ENCODE peak calls at places on chromosomes 1 and 21, in five cellular contexts. One of them, this sample, is unnamed.

GRCh38 chr1:21651214-21652042 is 17.7 kb downstream of the RAP1GAP start:
- DNase-seq in A549: peak; percentile 30
- DNase-seq in stomach: peak; percentile 63
- DNase-seq in IMR-90: no peak
- DNase-seq in suprapubic skin: no peak
- DNase-seq in this sample: no peak

GRCh38 chr1:147626304-147626703 is 44.0 kb downstream of the ACP6 start:
- DNase-seq in A549: no peak
- DNase-seq in stomach: no peak
- DNase-seq in suprapubic skin: no peak
- DNase-seq in IMR-90: no peak
- DNase-seq in this sample: no peak

GRCh38 chr1:201311356-201312011 is 28.2 kb downstream of the PKP1 start:
- DNase-seq in IMR-90: no peak
- DNase-seq in A549: no peak
- DNase-seq in suprapubic skin: no peak
- DNase-seq in stomach: no peak
- DNase-seq in this sample: peak; percentile 78

GRCh38 chr1:207991331-207991914 is 80.5 kb upstream of the CD34 start:
- DNase-seq in stomach: no peak
- DNase-seq in IMR-90: no peak
- DNase-seq in A549: no peak
- DNase-seq in suprapubic skin: no peak
- DNase-seq in this sample: no peak

GRCh38 chr1:220990417-220991337 is 111.4 kb downstream of the HLX start:
- DNase-seq in A549: peak; percentile 30
- DNase-seq in IMR-90: peak; percentile 83
- DNase-seq in stomach: no peak
- DNase-seq in suprapubic skin: no peak
- DNase-seq in this sample: no peak

GRCh38 chr1:157142245-157142644 is 4.0 kb upstream of the ETV3 start:
- DNase-seq in A549: no peak
- DNase-seq in suprapubic skin: no peak
- DNase-seq in IMR-90: no peak
- DNase-seq in stomach: no peak
- DNase-seq in this sample: no peak

GRCh38 chr1:78114034-78114956 is 68.5 kb downstream of the GIPC2 start:
- DNase-seq in IMR-90: peak; percentile 81
- DNase-seq in A549: peak; percentile 70
- DNase-seq in stomach: peak; percentile 65
- DNase-seq in suprapubic skin: peak; percentile 68
- DNase-seq in this sample: peak; percentile 67

GRCh38 chr1:214364335-214364734 is 83.4 kb downstream of the SMYD2 start:
- DNase-seq in A549: no peak
- DNase-seq in suprapubic skin: no peak
- DNase-seq in stomach: no peak
- DNase-seq in IMR-90: no peak
- DNase-seq in this sample: no peak

GRCh38 chr1:87203890-87204289 is 124.8 kb upstream of the LMO4 start:
- DNase-seq in IMR-90: peak; percentile 74
- DNase-seq in A549: no peak
- DNase-seq in suprapubic skin: no peak
- DNase-seq in stomach: no peak
- DNase-seq in this sample: no peak

GRCh38 chr1:94092210-94092613 is 28.7 kb downstream of the ABCA4 start:
- DNase-seq in stomach: no peak
- DNase-seq in A549: no peak
- DNase-seq in suprapubic skin: peak; percentile 72
- DNase-seq in IMR-90: peak; percentile 61
- DNase-seq in this sample: no peak

GRCh38 chr1:57423135-57424131 is at the start of gene DAB1:
- DNase-seq in IMR-90: peak; percentile 11
- DNase-seq in suprapubic skin: no peak
- DNase-seq in A549: no peak
- DNase-seq in stomach: no peak
- DNase-seq in this sample: no peak

GRCh38 chr1:9655127-9655723 is 3.7 kb downstream of the PIK3CD start:
- DNase-seq in IMR-90: no peak
- DNase-seq in suprapubic skin: no peak
- DNase-seq in stomach: no peak
- DNase-seq in A549: no peak
- DNase-seq in this sample: no peak

GRCh38 chr1:200625381-200625824 is 4.9 kb upstream of the KIF14 start:
- DNase-seq in IMR-90: peak; percentile 56
- DNase-seq in A549: peak; percentile 14
- DNase-seq in stomach: no peak
- DNase-seq in suprapubic skin: no peak
- DNase-seq in this sample: no peak

GRCh38 chr1:53640696-53641065 is 98.3 kb downstream of the GLIS1 start:
- DNase-seq in suprapubic skin: no peak
- DNase-seq in IMR-90: no peak
- DNase-seq in stomach: no peak
- DNase-seq in A549: no peak
- DNase-seq in this sample: no peak

GRCh38 chr21:16563795-16564194 is 834.0 kb downstream of the USP25 start:
- DNase-seq in A549: peak; percentile 72
- DNase-seq in stomach: no peak
- DNase-seq in suprapubic skin: no peak
- DNase-seq in IMR-90: no peak
- DNase-seq in this sample: no peak

GRCh38 chr1:65255088-65256050 is 54.0 kb upstream of the DNAJC6 start:
- DNase-seq in IMR-90: no peak
- DNase-seq in suprapubic skin: no peak
- DNase-seq in stomach: no peak
- DNase-seq in A549: no peak
- DNase-seq in this sample: no peak

GRCh38 chr1:158932171-158932570 is 819 bp downstream of the PYHIN1 start:
- DNase-seq in IMR-90: no peak
- DNase-seq in suprapubic skin: no peak
- DNase-seq in A549: no peak
- DNase-seq in stomach: no peak
- DNase-seq in this sample: no peak

GRCh38 chr1:6011161-6011945 is 19.1 kb upstream of the NPHP4 start:
- DNase-seq in suprapubic skin: no peak
- DNase-seq in stomach: no peak
- DNase-seq in IMR-90: no peak
- DNase-seq in A549: no peak
- DNase-seq in this sample: no peak

GRCh38 chr1:172499636-172500141 is 33.3 kb upstream of the SUCO start:
- DNase-seq in A549: peak; percentile 56
- DNase-seq in IMR-90: no peak
- DNase-seq in stomach: no peak
- DNase-seq in suprapubic skin: peak; percentile 56
- DNase-seq in this sample: peak; percentile 20

GRCh38 chr21:23725576-23725975 is 1881.7 kb downstream of the MRPL39 start:
- DNase-seq in A549: no peak
- DNase-seq in IMR-90: no peak
- DNase-seq in suprapubic skin: no peak
- DNase-seq in stomach: no peak
- DNase-seq in this sample: no peak

GRCh38 chr1:25572107-25572506 is 28.7 kb downstream of the LDLRAP1 start:
- DNase-seq in A549: no peak
- DNase-seq in stomach: no peak
- DNase-seq in suprapubic skin: no peak
- DNase-seq in IMR-90: no peak
- DNase-seq in this sample: no peak

GRCh38 chr1:241677171-241677570 is 25.1 kb downstream of the WDR64 start:
- DNase-seq in A549: no peak
- DNase-seq in IMR-90: no peak
- DNase-seq in stomach: no peak
- DNase-seq in suprapubic skin: no peak
- DNase-seq in this sample: no peak

GRCh38 chr1:234500269-234500668 is 21.3 kb upstream of the TARBP1 start:
- DNase-seq in stomach: no peak
- DNase-seq in suprapubic skin: no peak
- DNase-seq in A549: no peak
- DNase-seq in IMR-90: no peak
- DNase-seq in this sample: no peak

GRCh38 chr21:36768496-36768895 is 69.6 kb downstream of the SIM2 start:
- DNase-seq in stomach: no peak
- DNase-seq in suprapubic skin: no peak
- DNase-seq in A549: no peak
- DNase-seq in IMR-90: no peak
- DNase-seq in this sample: no peak

GRCh38 chr1:151067185-151067584 is 3.4 kb upstream of the GABPB2 start:
- DNase-seq in A549: no peak
- DNase-seq in suprapubic skin: no peak
- DNase-seq in IMR-90: no peak
- DNase-seq in stomach: no peak
- DNase-seq in this sample: no peak

GRCh38 chr1:25197235-25197930 is 34.9 kb downstream of the SYF2 start:
- DNase-seq in IMR-90: no peak
- DNase-seq in stomach: no peak
- DNase-seq in suprapubic skin: no peak
- DNase-seq in A549: no peak
- DNase-seq in this sample: no peak

GRCh38 chr21:33196956-33197374 is 32.8 kb upstream of the IFNAR2 start:
- DNase-seq in A549: peak; percentile 67
- DNase-seq in suprapubic skin: peak; percentile 72
- DNase-seq in stomach: peak; percentile 59
- DNase-seq in IMR-90: peak; percentile 62
- DNase-seq in this sample: peak; percentile 53

GRCh38 chr1:39509360-39510009 is 18.0 kb downstream of the BMP8A start:
- DNase-seq in stomach: no peak
- DNase-seq in A549: no peak
- DNase-seq in IMR-90: peak; percentile 38
- DNase-seq in suprapubic skin: no peak
- DNase-seq in this sample: no peak

GRCh38 chr1:1204998-1205768 is 1.2 kb downstream of the TNFRSF18 start:
- DNase-seq in A549: no peak
- DNase-seq in suprapubic skin: no peak
- DNase-seq in stomach: no peak
- DNase-seq in IMR-90: no peak
- DNase-seq in this sample: no peak

GRCh38 chr1:119924948-119925898 is 28.9 kb upstream of the ADAM30 start:
- DNase-seq in stomach: no peak
- DNase-seq in suprapubic skin: no peak
- DNase-seq in A549: no peak
- DNase-seq in IMR-90: no peak
- DNase-seq in this sample: no peak

GRCh38 chr21:41508415-41509205 is 652 bp upstream of the TMPRSS2 start:
- DNase-seq in A549: no peak
- DNase-seq in suprapubic skin: no peak
- DNase-seq in stomach: no peak
- DNase-seq in IMR-90: no peak
- DNase-seq in this sample: no peak

GRCh38 chr21:41509206-41509496 is 1.2 kb upstream of the TMPRSS2 start:
- DNase-seq in stomach: no peak
- DNase-seq in A549: no peak
- DNase-seq in suprapubic skin: no peak
- DNase-seq in IMR-90: no peak
- DNase-seq in this sample: no peak

GRCh38 chr21:41506005-41506404 is 2.0 kb downstream of the TMPRSS2 start:
- DNase-seq in A549: no peak
- DNase-seq in suprapubic skin: no peak
- DNase-seq in stomach: no peak
- DNase-seq in IMR-90: no peak
- DNase-seq in this sample: no peak

GRCh38 chr21:41506526-41507520 is 1.1 kb downstream of the TMPRSS2 start:
- DNase-seq in stomach: peak; percentile 75
- DNase-seq in A549: peak; percentile 3
- DNase-seq in IMR-90: no peak
- DNase-seq in suprapubic skin: no peak
- DNase-seq in this sample: no peak

GRCh38 chr21:41507521-41508414 is at the start of gene TMPRSS2:
- DNase-seq in A549: no peak
- DNase-seq in suprapubic skin: no peak
- DNase-seq in IMR-90: no peak
- DNase-seq in stomach: peak; percentile 92
- DNase-seq in this sample: peak; percentile 83
- TF ChIP-seq POLR2A in A549: no peak
- TF ChIP-seq POLR2A in suprapubic skin: no peak
- TF ChIP-seq POLR2A in IMR-90: no peak
- TF ChIP-seq POLR2A in stomach: no peak
- TF ChIP-seq POLR2A in this sample: peak; percentile 73

GRCh38 chr1:52306227-52307006 is 59.6 kb downstream of the CC2D1B start:
- DNase-seq in IMR-90: no peak
- DNase-seq in A549: no peak
- DNase-seq in stomach: no peak
- DNase-seq in suprapubic skin: peak; percentile 57
- DNase-seq in this sample: peak; percentile 13

GRCh38 chr1:52305417-52306226 is 60.4 kb downstream of the CC2D1B start:
- DNase-seq in stomach: no peak
- DNase-seq in suprapubic skin: no peak
- DNase-seq in IMR-90: no peak
- DNase-seq in A549: no peak
- DNase-seq in this sample: no peak
- H3K27ac ChIP-seq in stomach: no peak overlapping the region
- H3K27ac ChIP-seq in suprapubic skin: no peak overlapping the region
- H3K27ac ChIP-seq in IMR-90: no peak overlapping the region
- H3K27ac ChIP-seq in A549: no peak overlapping the region
- H3K27ac ChIP-seq in this sample: no peak overlapping the region

GRCh38 chr1:116878804-116879477 is 30.8 kb upstream of the PTGFRN start:
- DNase-seq in suprapubic skin: no peak
- DNase-seq in stomach: no peak
- DNase-seq in IMR-90: peak; percentile 17
- DNase-seq in A549: no peak
- DNase-seq in this sample: peak; percentile 69
- TF ChIP-seq POLR2A in suprapubic skin: no peak
- TF ChIP-seq POLR2A in stomach: no peak
- TF ChIP-seq POLR2A in IMR-90: no peak
- TF ChIP-seq POLR2A in A549: no peak
- TF ChIP-seq POLR2A in this sample: no peak

DNA sequence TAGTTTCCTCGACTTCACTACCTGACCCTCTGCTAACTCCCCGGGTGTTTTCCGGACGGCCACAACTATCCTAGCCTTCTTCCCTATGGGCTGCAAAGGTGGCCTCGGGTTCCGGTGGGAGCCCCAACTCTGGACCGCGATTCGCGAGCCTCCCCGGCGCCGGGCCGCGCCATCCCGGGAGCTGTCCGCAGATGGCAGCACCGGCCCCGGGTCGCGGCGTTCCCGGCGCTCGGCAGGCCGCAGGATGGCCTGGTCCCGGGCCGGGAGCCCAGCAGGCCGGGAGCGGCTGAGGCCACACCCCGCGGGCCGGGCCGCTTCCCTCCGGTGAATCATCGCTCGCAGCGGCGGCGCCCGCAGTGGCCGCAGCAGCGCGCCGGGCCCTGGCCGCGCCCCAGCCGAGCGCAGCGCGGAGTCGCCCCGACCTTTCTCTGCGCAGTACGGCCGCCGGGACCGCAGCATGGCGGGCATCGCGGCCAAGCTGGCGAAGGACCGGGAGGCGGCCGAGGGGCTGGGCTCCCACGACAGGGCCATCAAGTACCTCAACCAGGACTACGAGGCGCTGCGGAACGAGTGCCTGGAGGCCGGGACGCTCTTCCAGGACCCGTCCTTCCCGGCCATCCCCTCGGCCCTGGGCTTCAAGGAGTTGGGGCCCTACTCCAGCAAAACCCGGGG is at the start of gene CAPN2:
- DNase-seq in suprapubic skin: peak; percentile 85
- DNase-seq in A549: peak; percentile 81
- DNase-seq in IMR-90: peak; percentile 86
- DNase-seq in stomach: peak; percentile 89
- DNase-seq in this sample: peak; percentile 78
- H3K27ac ChIP-seq in suprapubic skin: peak within 1 kb of the TSS; percentile 91
- H3K27ac ChIP-seq in A549: peak within 1 kb of the TSS; percentile 99
- H3K27ac ChIP-seq in IMR-90: peak within 1 kb of the TSS; percentile 99
- H3K27ac ChIP-seq in stomach: peak within 1 kb of the TSS; percentile 97
- H3K27ac ChIP-seq in this sample: peak within 1 kb of the TSS; percentile 91

This sample was measured in prostate gland.